ENCODE peak calls at places on chromosomes 5 and 9, in four cellular contexts. One of them, this sample, is unnamed. For H4K20me1, the result is how much of the 10 kb centered on the place peaks cover.

GRCh38 chr9:114203410-114204140 is 48.2 kb downstream of the COL27A1 start:
- DNase-seq in SK-N-SH: no peak
- DNase-seq in HepG2: no peak
- DNase-seq in H1: no peak
- DNase-seq in this sample: peak

GRCh38 chr5:17367256-17367845 is 130.7 kb upstream of the TAF11L2 start:
- DNase-seq in SK-N-SH: no peak
- DNase-seq in HepG2: no peak
- DNase-seq in H1: no peak
- DNase-seq in this sample: no peak

GRCh38 chr9:115649991-115650472 is 503.6 kb upstream of the PAPPA start:
- DNase-seq in SK-N-SH: no peak
- DNase-seq in HepG2: peak
- DNase-seq in H1: no peak
- DNase-seq in this sample: peak

GRCh38 chr5:10077721-10078551 is 171.8 kb downstream of the ATPSCKMT start:
- DNase-seq in SK-N-SH: no peak
- DNase-seq in HepG2: no peak
- DNase-seq in H1: no peak
- DNase-seq in this sample: peak

GRCh38 chr5:137303509-137303908 is 195.6 kb downstream of the SPOCK1 start:
- DNase-seq in SK-N-SH: no peak
- DNase-seq in HepG2: no peak
- DNase-seq in H1: no peak
- DNase-seq in this sample: no peak

GRCh38 chr5:41621420-41621819 is 111.0 kb upstream of the PLCXD3 start:
- DNase-seq in SK-N-SH: no peak
- DNase-seq in HepG2: no peak
- DNase-seq in H1: no peak
- DNase-seq in this sample: no peak

GRCh38 chr5:140794594-140795258 is at the start of gene PCDHA2:
- DNase-seq in SK-N-SH: no peak
- DNase-seq in HepG2: no peak
- DNase-seq in H1: no peak
- DNase-seq in this sample: no peak

GRCh38 chr9:32378993-32379729 is 5.3 kb upstream of the ACO1 start:
- DNase-seq in SK-N-SH: peak
- DNase-seq in HepG2: peak
- DNase-seq in H1: no peak
- DNase-seq in this sample: peak

GRCh38 chr5:176629853-176630680 is at the start of the genes EIF4E1B and SNCB:
- DNase-seq in SK-N-SH: peak
- DNase-seq in HepG2: no peak
- DNase-seq in H1: no peak
- DNase-seq in this sample: no peak

GRCh38 chr9:127971357-127972315 is 9.2 kb downstream of the EEIG1 start:
- DNase-seq in SK-N-SH: peak
- DNase-seq in HepG2: no peak
- DNase-seq in H1: no peak
- DNase-seq in this sample: no peak

GRCh38 chr5:25091917-25092316 is 447.1 kb upstream of the CDH10 start:
- DNase-seq in SK-N-SH: no peak
- DNase-seq in HepG2: no peak
- DNase-seq in H1: no peak
- DNase-seq in this sample: no peak
- TF ChIP-seq RFX5 in SK-N-SH: no peak
- TF ChIP-seq RFX5 in HepG2: no peak
- TF ChIP-seq RFX5 in H1: no peak
- TF ChIP-seq RFX5 in this sample: no peak

DNA sequence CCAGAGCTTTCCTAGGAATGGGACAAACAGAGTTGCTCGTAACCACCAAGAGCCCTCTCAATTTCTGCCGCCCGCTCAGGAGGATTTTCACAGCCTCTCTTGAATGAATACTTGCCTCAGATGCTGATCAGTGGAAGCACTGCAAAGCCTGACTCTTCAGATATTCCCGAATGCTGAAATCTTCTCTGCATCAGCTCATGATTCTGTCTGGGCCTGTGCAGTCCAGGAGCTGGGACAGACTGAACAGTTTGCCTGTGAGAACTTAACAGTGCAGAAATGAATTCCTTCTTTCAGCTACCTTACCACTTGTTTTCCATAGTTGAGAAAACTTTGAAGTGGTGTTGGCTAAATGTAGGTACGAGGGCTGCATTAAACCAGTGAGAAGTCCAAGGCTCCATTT is 17.1 kb downstream of the ZNF462 start:
- DNase-seq in SK-N-SH: no peak
- DNase-seq in HepG2: no peak
- DNase-seq in H1: no peak
- DNase-seq in this sample: no peak
- H4K20me1 ChIP-seq in SK-N-SH: under half
- H4K20me1 ChIP-seq in HepG2: under half
- H4K20me1 ChIP-seq in H1: under half
- H4K20me1 ChIP-seq in this sample: under half

GRCh38 chr5:170632985-170633234 is 129.1 kb downstream of the KCNIP1 start:
- DNase-seq in SK-N-SH: peak
- DNase-seq in HepG2: no peak
- DNase-seq in H1: no peak
- DNase-seq in this sample: no peak
- TF ChIP-seq RFX5 in SK-N-SH: no peak
- TF ChIP-seq RFX5 in HepG2: no peak
- TF ChIP-seq RFX5 in H1: no peak
- TF ChIP-seq RFX5 in this sample: no peak

DNA sequence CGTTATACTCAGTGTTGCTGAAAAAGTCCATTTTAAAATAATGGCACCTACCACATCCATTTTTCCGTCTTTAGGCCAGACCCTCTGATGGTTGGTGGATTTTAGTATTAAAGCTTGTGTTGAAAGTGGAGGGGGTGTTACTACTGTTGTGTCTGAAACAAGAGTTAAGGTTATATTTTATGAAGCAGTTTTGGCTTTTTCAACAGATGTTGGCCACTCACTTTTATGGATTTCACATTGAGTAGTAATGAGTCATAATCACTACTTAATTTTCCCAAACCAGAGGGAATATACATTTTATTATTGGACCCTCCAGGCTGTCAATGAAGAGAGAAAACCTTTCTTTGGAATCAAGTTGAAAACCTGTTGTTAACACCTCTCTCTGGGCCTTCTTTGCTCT is 88.0 kb downstream of the TRIO start:
- DNase-seq in SK-N-SH: no peak
- DNase-seq in HepG2: no peak
- DNase-seq in H1: no peak
- DNase-seq in this sample: peak
- H4K20me1 ChIP-seq in SK-N-SH: half or more
- H4K20me1 ChIP-seq in HepG2: under half
- H4K20me1 ChIP-seq in H1: under half
- H4K20me1 ChIP-seq in this sample: half or more

GRCh38 chr9:27838876-27839275 is 265.6 kb upstream of the C9orf72 start:
- DNase-seq in SK-N-SH: no peak
- DNase-seq in HepG2: no peak
- DNase-seq in H1: no peak
- DNase-seq in this sample: no peak

GRCh38 chr9:27835746-27836145 is 262.5 kb upstream of the C9orf72 start:
- DNase-seq in SK-N-SH: no peak
- DNase-seq in HepG2: no peak
- DNase-seq in H1: no peak
- DNase-seq in this sample: no peak

GRCh38 chr9:27835286-27835685 is 262.0 kb upstream of the C9orf72 start:
- DNase-seq in SK-N-SH: no peak
- DNase-seq in HepG2: no peak
- DNase-seq in H1: no peak
- DNase-seq in this sample: no peak

GRCh38 chr9:27836661-27837401 is 263.6 kb upstream of the C9orf72 start:
- DNase-seq in SK-N-SH: peak
- DNase-seq in HepG2: no peak
- DNase-seq in H1: no peak
- DNase-seq in this sample: no peak
- TF ChIP-seq RFX5 in SK-N-SH: no peak
- TF ChIP-seq RFX5 in HepG2: no peak
- TF ChIP-seq RFX5 in H1: no peak
- TF ChIP-seq RFX5 in this sample: no peak

GRCh38 chr5:6598351-6598900 is 34.4 kb downstream of the NSUN2 start:
- DNase-seq in SK-N-SH: no peak
- DNase-seq in HepG2: no peak
- DNase-seq in H1: no peak
- DNase-seq in this sample: peak

GRCh38 chr5:6594066-6594465 is 38.8 kb downstream of the NSUN2 start:
- DNase-seq in SK-N-SH: no peak
- DNase-seq in HepG2: no peak
- DNase-seq in H1: no peak
- DNase-seq in this sample: no peak

GRCh38 chr5:6595405-6595804 is 37.4 kb downstream of the NSUN2 start:
- DNase-seq in SK-N-SH: no peak
- DNase-seq in HepG2: no peak
- DNase-seq in H1: no peak
- DNase-seq in this sample: no peak

GRCh38 chr5:6597557-6597956 is 35.3 kb downstream of the NSUN2 start:
- DNase-seq in SK-N-SH: no peak
- DNase-seq in HepG2: no peak
- DNase-seq in H1: no peak
- DNase-seq in this sample: no peak

GRCh38 chr5:6596388-6596787 is 36.5 kb downstream of the NSUN2 start:
- DNase-seq in SK-N-SH: no peak
- DNase-seq in HepG2: no peak
- DNase-seq in H1: no peak
- DNase-seq in this sample: no peak
- H4K20me1 ChIP-seq in SK-N-SH: under half
- H4K20me1 ChIP-seq in HepG2: under half
- H4K20me1 ChIP-seq in H1: under half
- H4K20me1 ChIP-seq in this sample: under half

GRCh38 chr5:79001471-79001870 is 16.4 kb upstream of the ARSB start:
- DNase-seq in SK-N-SH: no peak
- DNase-seq in HepG2: no peak
- DNase-seq in H1: no peak
- DNase-seq in this sample: peak
- TF ChIP-seq RFX5 in SK-N-SH: no peak
- TF ChIP-seq RFX5 in HepG2: no peak
- TF ChIP-seq RFX5 in H1: no peak
- TF ChIP-seq RFX5 in this sample: no peak

DNA sequence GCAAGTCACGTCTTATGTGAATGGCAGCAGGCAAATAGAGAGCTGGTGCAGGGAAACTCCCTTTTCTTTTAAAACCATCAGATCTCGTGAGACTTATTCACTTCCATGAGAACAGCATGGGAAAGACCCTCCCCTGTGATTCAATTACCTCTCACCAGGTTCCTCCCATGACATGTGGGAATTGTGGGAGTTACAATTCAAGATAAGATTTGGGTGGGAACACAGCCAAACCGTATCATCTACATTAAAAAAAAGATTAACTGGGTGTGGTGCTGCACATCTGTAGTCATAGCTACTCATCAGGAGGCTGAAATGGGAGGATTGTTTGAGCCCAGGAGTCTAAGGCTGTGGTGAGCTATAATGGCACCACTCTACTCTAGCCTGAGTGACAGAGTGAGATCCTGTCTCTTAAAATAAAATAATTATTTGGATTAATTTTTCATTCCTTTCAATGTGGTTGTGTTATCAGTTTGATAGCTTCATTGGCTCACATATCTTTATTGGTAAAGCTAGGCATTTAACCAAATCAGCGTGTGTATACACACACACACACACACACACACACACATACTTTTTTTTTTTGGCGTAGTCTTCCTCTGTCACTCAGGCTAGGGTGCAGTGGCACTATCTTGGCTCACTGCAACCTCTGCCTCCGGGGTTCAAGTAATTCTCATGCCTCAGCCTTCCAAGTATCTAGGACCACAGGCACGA is 21.8 kb downstream of the DENND4C start:
- DNase-seq in SK-N-SH: no peak
- DNase-seq in HepG2: no peak
- DNase-seq in H1: no peak
- DNase-seq in this sample: no peak
- H4K20me1 ChIP-seq in SK-N-SH: under half
- H4K20me1 ChIP-seq in HepG2: under half
- H4K20me1 ChIP-seq in H1: under half
- H4K20me1 ChIP-seq in this sample: under half

GRCh38 chr9:17528859-17529258 is 50.0 kb upstream of the SH3GL2 start:
- DNase-seq in SK-N-SH: no peak
- DNase-seq in HepG2: no peak
- DNase-seq in H1: no peak
- DNase-seq in this sample: peak
- TF ChIP-seq RFX5 in SK-N-SH: no peak
- TF ChIP-seq RFX5 in HepG2: no peak
- TF ChIP-seq RFX5 in H1: no peak
- TF ChIP-seq RFX5 in this sample: no peak

DNA sequence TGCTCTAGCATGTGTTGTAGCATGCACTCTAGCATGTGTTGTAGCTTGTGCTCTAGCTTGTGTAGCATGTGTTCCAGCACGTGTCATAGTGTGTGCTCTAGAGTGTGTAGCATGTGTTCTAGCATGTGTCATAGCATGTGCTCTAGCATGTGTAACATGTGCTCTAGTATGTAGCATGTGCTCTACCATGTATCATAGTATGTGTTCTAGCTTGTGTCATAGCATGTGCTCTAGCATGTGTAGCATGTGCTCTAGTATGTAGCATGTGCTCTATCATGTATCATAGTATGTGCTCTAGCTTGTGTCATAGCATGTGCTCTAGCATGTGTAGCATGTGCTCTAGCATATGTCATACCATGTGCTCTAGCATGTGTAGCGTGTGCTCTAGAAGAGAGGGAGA is 255.3 kb downstream of the ICE1 start:
- DNase-seq in SK-N-SH: no peak
- DNase-seq in HepG2: no peak
- DNase-seq in H1: no peak
- DNase-seq in this sample: no peak
- H4K20me1 ChIP-seq in SK-N-SH: under half
- H4K20me1 ChIP-seq in HepG2: under half
- H4K20me1 ChIP-seq in H1: under half
- H4K20me1 ChIP-seq in this sample: under half